ENCODE peak calls at places on chromosomes 12 and 14, in four cellular contexts. C is fibroblast of mammary gland, V is RWPE2, X is heart left ventricle. N is an unnamed sample.

GRCh38 chr14:104870368-104871144 is 5.5 kb downstream of the CEP170B start:
- DNase-seq in C (no peak), V (no peak), X (no peak), N (no peak)

GRCh38 chr14:55593698-55594097 is 13.7 kb downstream of the KTN1 start:
- DNase-seq in C (no peak), X (no peak), V (no peak), N (no peak)

GRCh38 chr14:100286484-100287191 is 19.6 kb downstream of the SLC25A29 start:
- DNase-seq in C (no peak), V (no peak), X (no peak), N (no peak)

GRCh38 chr12:538731-539539 is 79.2 kb downstream of the B4GALNT3 start:
- DNase-seq in C (peak), V (no peak), X (peak), N (peak)

GRCh38 chr12:1527789-1528188 is 66.6 kb downstream of the FBXL14 start:
- DNase-seq in C (peak), V (peak), X (no peak), N (peak)

GRCh38 chr14:33467967-33468366 is 482.9 kb downstream of the EGLN3 start:
- DNase-seq in X (no peak), C (no peak), V (no peak), N (no peak)

GRCh38 chr12:115222220-115222619 is 538.2 kb upstream of the TBX3 start:
- DNase-seq in C (no peak), V (no peak), X (no peak), N (no peak)

GRCh38 chr12:58916891-58917570 is 3.3 kb downstream of the LRIG3 start:
- DNase-seq in V (no peak), C (peak), X (no peak), N (peak)

GRCh38 chr12:78189656-78190055 is 359.0 kb downstream of the NAV3 start:
- DNase-seq in V (no peak), C (no peak), X (no peak), N (peak)

GRCh38 chr14:99940064-99940463 is 125.2 kb upstream of the EVL start:
- DNase-seq in X (no peak), C (no peak), V (peak), N (no peak)

GRCh38 chr12:18951219-18951618 is 178.3 kb upstream of the PLEKHA5 start:
- DNase-seq in C (no peak), V (no peak), X (no peak), N (no peak)

GRCh38 chr12:127108360-127109215 is 1158.4 kb upstream of the TMEM132C start:
- DNase-seq in C (peak), X (peak), V (no peak), N (peak)

GRCh38 chr14:105013150-105013787 is 7.6 kb downstream of the CDCA4 start:
- DNase-seq in V (no peak), C (no peak), X (peak), N (peak)

GRCh38 chr12:124442772-124443445 is 124.5 kb downstream of the NCOR2 start:
- DNase-seq in V (no peak), X (no peak), C (peak), N (peak)

GRCh38 chr14:52369305-52369781 is 55.2 kb downstream of the PTGER2 start:
- DNase-seq in X (no peak), C (peak), V (no peak), N (peak)

GRCh38 chr14:74867673-74868072 is 8.3 kb downstream of the PROX2 start:
- DNase-seq in C (no peak), V (no peak), X (no peak), N (peak)

GRCh38 chr14:21721504-21721903 is 47.9 kb upstream of the OR4E1 start:
- DNase-seq in X (no peak), C (no peak), V (no peak), N (no peak)

GRCh38 chr14:21719841-21720240 is 46.2 kb upstream of the OR4E1 start:
- DNase-seq in C (no peak), X (no peak), V (no peak), N (no peak)

GRCh38 chr14:21724115-21724973 is 50.7 kb upstream of the OR4E1 start:
- DNase-seq in C (no peak), V (no peak), X (no peak), N (no peak)

DNA sequence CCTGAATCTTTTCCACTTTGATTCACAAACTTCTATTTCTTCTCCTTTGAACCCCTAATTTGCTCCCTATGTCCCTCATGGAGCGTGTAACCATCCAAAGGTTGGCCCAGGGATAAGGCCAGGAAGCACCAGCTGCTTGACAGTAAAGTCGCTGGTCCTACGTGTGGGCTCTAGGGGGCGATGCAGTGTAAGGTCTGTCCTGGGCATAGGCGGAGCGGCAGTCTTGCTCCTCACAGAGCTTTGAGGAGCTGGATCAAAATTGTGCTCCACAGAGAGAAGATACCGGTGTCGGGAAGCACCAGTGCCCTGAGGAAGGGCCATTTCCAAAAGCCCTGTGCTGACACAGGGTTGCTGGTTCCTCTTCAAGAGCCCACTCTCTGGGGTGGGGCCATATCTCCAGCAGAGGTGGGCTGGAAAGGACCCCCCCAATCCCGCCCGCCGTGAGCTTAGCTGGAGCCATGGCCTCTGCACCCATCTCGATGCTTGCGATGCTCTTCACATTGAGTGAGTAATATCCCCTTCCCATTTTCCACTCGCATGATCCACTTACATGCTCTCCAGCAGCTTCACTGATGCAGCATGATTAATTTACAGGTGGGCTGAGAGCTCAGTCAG is 49.9 kb upstream of the OR4E1 start:
- DNase-seq in V (peak), C (peak), X (no peak), N (no peak)
- TF ChIP-seq CTCF in V (peak), C (peak), X (no peak), N (no peak)

GRCh38 chr12:51871126-51871525 is 16.8 kb upstream of the ANKRD33 start:
- DNase-seq in V (no peak), C (no peak), X (peak), N (no peak)

GRCh38 chr12:51867796-51868428 is 19.4 kb upstream of the FIGNL2 start:
- DNase-seq in C (no peak), V (no peak), X (no peak), N (no peak)

GRCh38 chr12:51869931-51870330 is 18.0 kb upstream of the ANKRD33 start:
- DNase-seq in V (no peak), X (no peak), C (no peak), N (no peak)

GRCh38 chr12:51869490-51869865 is 18.4 kb upstream of the ANKRD33 start:
- DNase-seq in X (no peak), C (no peak), V (no peak), N (no peak)

GRCh38 chr12:51868821-51869489 is 18.9 kb upstream of the ANKRD33 start:
- DNase-seq in X (no peak), V (no peak), C (no peak), N (no peak)
- H3K4me3 ChIP-seq in X (peak), V (no peak), C (peak), N (peak)

DNA sequence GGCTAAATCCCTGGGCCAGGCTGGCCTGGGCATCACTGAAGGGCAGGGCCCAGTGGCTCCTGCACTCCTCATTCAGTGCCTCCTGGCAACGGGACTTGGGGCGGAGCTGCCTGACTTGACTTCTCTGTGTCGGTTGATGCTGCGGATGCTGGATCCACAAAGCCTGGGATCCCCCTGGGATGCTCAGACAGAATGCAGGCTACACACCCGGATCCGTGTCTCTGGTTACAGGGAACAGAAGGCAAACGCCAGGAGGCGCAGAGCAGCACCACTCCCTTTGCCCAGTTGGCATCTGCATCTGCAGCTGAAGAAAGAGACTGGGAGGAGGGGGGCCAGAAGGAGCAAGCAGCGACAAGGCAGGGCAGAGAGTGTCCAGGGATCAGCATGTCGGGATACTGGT is 154.5 kb upstream of the FKBP4 start:
- DNase-seq in C (peak), V (peak), X (no peak), N (peak)
- TF ChIP-seq CTCF in C (peak), V (peak), X (no peak), N (peak)

GRCh38 chr12:101209319-101210302 is at the start of gene SLC5A8:
- DNase-seq in V (no peak), X (no peak), C (no peak), N (no peak)
- H3K4me3 ChIP-seq in V (peak), X (no peak), C (no peak), N (no peak)

GRCh38 chr12:4997939-4998338 is 45.7 kb upstream of the KCNA5 start:
- DNase-seq in C (peak), V (no peak), X (peak), N (peak)

GRCh38 chr12:5000658-5001390 is 42.9 kb upstream of the KCNA5 start:
- DNase-seq in V (no peak), X (no peak), C (no peak), N (no peak)

GRCh38 chr12:5000204-5000603 is 43.5 kb upstream of the KCNA5 start:
- DNase-seq in V (no peak), X (no peak), C (no peak), N (no peak)

GRCh38 chr12:5003025-5003666 is 40.5 kb upstream of the KCNA5 start:
- DNase-seq in V (no peak), C (peak), X (peak), N (peak)
- TF ChIP-seq CTCF in V (peak), C (peak), X (peak), N (peak)

DNA sequence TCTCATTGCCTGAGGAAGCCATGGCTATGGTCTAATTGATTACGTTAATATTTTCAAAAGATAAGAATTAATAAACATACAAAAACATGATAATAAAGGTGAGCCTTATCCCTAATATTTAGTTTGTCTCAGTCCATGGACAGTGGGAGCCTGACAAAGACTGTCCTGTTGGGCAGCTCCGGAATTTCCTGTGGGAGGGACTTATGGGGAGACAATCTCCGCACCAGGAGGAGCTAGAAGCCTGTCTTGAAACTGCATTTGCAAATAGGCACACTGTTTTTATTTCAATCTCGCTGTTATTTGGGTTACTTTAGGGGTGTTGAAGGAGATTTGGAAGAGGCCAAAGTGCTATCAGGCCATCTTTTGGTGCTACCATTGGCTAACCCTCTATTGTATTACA is 50.8 kb upstream of the ZDHHC17 start:
- DNase-seq in X (no peak), C (no peak), V (no peak), N (no peak)
- H3K4me3 ChIP-seq in X (no peak), C (no peak), V (no peak), N (no peak)

DNA sequence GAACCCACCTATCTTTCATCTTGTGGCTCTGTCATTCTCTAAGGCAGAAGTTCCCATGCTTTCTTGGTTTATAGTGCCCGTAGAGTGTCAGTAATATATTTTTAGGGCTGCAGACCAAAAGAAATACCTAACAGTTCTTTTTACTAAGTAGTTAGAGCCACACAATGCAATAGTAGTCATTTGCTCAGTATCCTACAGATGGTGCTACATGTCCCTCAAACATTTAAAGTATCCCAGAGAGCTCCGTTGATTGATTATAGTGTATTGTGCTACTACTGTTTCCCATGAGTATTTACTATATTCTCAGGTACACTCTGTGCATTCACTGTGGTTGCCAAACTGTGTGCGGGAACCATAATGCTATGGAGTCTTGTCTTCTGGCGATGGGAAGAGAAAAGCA is 4.7 kb upstream of the PLBD1 start:
- DNase-seq in C (no peak), V (no peak), X (no peak), N (no peak)
- TF ChIP-seq CTCF in C (no peak), V (no peak), X (no peak), N (no peak)

GRCh38 chr12:6823161-6824084 is 1.8 kb downstream of the GPR162 start:
- DNase-seq in X (no peak), V (no peak), C (no peak), N (no peak)

GRCh38 chr12:6821271-6821673 is 349 bp upstream of the GPR162 start:
- DNase-seq in V (no peak), C (peak), X (peak), N (peak)

GRCh38 chr12:6824085-6824800 is 2.6 kb downstream of the GPR162 start:
- DNase-seq in V (no peak), C (no peak), X (no peak), N (no peak)

GRCh38 chr12:6821674-6822433 is at the start of gene GPR162:
- DNase-seq in C (no peak), V (no peak), X (peak), N (peak)

DNA sequence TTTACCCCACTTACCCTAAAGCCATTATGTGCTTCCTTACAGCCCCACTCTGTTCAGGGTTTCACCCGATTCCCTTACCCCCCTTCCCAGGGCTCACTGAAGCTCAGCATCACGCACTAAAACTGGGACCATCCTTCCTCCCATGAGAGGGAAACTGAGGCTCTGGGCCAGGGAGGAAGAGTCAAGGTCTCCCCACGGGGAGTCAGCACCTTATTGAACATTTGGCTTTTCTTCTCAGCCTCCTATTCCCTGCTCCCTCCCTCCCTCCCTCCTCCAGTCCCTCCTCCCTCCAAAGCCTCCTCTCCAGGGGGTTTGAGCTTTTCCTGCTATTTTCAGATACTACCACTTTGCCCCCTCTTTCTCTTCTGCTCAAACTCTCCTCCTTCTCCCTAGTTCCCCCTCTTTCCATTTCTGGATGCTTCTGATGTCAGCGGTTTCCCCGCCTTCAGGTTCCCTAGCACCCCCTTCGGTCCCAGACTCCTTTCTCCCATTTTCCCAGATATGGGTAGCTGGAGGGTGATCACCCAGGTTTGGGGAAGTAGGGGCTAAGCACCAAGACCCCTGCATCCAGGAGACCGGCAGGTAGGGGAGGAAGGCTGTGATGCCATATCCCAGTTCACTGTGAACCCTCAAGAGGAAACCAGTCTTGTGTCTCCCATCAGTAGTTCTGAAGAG is 977 bp downstream of the GPR162 start:
- DNase-seq in X (no peak), V (no peak), C (no peak), N (no peak)
- H3K4me3 ChIP-seq in X (peak), V (no peak), C (no peak), N (no peak)

DNA sequence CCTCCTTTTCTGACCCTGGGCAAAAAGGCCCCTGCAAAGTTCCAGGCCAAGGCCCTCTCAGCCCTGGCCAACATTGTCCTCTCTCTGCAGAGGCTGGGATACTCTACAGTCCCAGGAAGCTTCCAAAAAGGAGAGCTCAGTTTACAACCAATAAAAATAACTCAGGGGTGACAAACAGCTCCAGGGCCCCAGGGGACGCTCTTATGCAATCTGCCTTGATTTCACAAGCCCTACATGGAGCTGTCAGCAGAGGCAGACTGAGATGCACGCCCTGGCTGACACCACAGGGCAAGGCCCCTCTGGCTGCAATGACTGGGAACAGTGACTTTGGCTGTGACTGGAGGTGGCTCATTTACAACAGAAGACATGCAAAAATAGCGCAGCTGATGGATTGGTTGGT is 129.0 kb upstream of the MED13L start:
- DNase-seq in C (peak), V (no peak), X (peak), N (peak)
- TF ChIP-seq CTCF in C (peak), V (no peak), X (no peak), N (peak)